ENCODE peak calls at places on chromosomes 12 and 14, in four cellular contexts. One of them, this sample, is unnamed.

GRCh38 chr14:106277503-106277902 is 751.1 kb downstream of the TMEM121 start:
- DNase-seq in brain microvascular endothelial cell: no peak
- DNase-seq in fibroblast of mammary gland: no peak
- DNase-seq in cardiac fibroblast: no peak
- DNase-seq in this sample: peak; percentile 22

GRCh38 chr12:131916306-131917138 is 12.6 kb upstream of the PUS1 start:
- DNase-seq in cardiac fibroblast: no peak
- DNase-seq in fibroblast of mammary gland: no peak
- DNase-seq in brain microvascular endothelial cell: no peak
- DNase-seq in this sample: no peak

GRCh38 chr12:113157218-113157859 is 7.8 kb downstream of the CFAP73 start:
- DNase-seq in brain microvascular endothelial cell: no peak
- DNase-seq in fibroblast of mammary gland: no peak
- DNase-seq in cardiac fibroblast: no peak
- DNase-seq in this sample: no peak

GRCh38 chr12:95700316-95700785 is 90.2 kb downstream of the NTN4 start:
- DNase-seq in cardiac fibroblast: peak; percentile 52
- DNase-seq in brain microvascular endothelial cell: peak; percentile 82
- DNase-seq in fibroblast of mammary gland: peak; percentile 91
- DNase-seq in this sample: no peak

GRCh38 chr14:57382283-57382682 is 8.1 kb upstream of the NAA30 start:
- DNase-seq in cardiac fibroblast: peak; percentile 72
- DNase-seq in brain microvascular endothelial cell: peak; percentile 92
- DNase-seq in fibroblast of mammary gland: peak; percentile 96
- DNase-seq in this sample: peak; percentile 43

GRCh38 chr12:63151061-63151897 is at the start of gene AVPR1A:
- DNase-seq in brain microvascular endothelial cell: no peak
- DNase-seq in fibroblast of mammary gland: no peak
- DNase-seq in cardiac fibroblast: no peak
- DNase-seq in this sample: peak; percentile 49

GRCh38 chr12:29241821-29242591 is 92.9 kb downstream of the FAR2 start:
- DNase-seq in fibroblast of mammary gland: peak; percentile 96
- DNase-seq in brain microvascular endothelial cell: peak; percentile 67
- DNase-seq in cardiac fibroblast: peak; percentile 86
- DNase-seq in this sample: peak; percentile 83

GRCh38 chr12:70598467-70599194 is 38.6 kb downstream of the PTPRB start:
- DNase-seq in brain microvascular endothelial cell: peak; percentile 31
- DNase-seq in cardiac fibroblast: peak; percentile 54
- DNase-seq in fibroblast of mammary gland: no peak
- DNase-seq in this sample: no peak

GRCh38 chr12:1980282-1980681 is 24.0 kb downstream of the DCP1B start:
- DNase-seq in brain microvascular endothelial cell: no peak
- DNase-seq in cardiac fibroblast: no peak
- DNase-seq in fibroblast of mammary gland: no peak
- DNase-seq in this sample: no peak

GRCh38 chr14:72576258-72576657 is 317.6 kb downstream of the DPF3 start:
- DNase-seq in brain microvascular endothelial cell: no peak
- DNase-seq in cardiac fibroblast: peak; percentile 30
- DNase-seq in fibroblast of mammary gland: peak; percentile 30
- DNase-seq in this sample: no peak

GRCh38 chr14:63308723-63309317 is 9.9 kb downstream of the GPHB5 start:
- DNase-seq in fibroblast of mammary gland: peak; percentile 15
- DNase-seq in brain microvascular endothelial cell: peak; percentile 12
- DNase-seq in cardiac fibroblast: peak; percentile 28
- DNase-seq in this sample: peak; percentile 23

GRCh38 chr12:46926536-46926935 is 100.7 kb upstream of the SLC38A4 start:
- DNase-seq in brain microvascular endothelial cell: no peak
- DNase-seq in cardiac fibroblast: no peak
- DNase-seq in fibroblast of mammary gland: peak; percentile 29
- DNase-seq in this sample: no peak

GRCh38 chr12:24359418-24359817 is 409.9 kb upstream of the SOX5 start:
- DNase-seq in brain microvascular endothelial cell: no peak
- DNase-seq in cardiac fibroblast: no peak
- DNase-seq in fibroblast of mammary gland: no peak
- DNase-seq in this sample: no peak

GRCh38 chr12:53063708-53064612 is 14.1 kb downstream of the TNS2 start:
- DNase-seq in brain microvascular endothelial cell: peak; percentile 69
- DNase-seq in fibroblast of mammary gland: peak; percentile 98
- DNase-seq in cardiac fibroblast: peak; percentile 91
- DNase-seq in this sample: no peak

GRCh38 chr12:53061404-53062010 is 11.6 kb downstream of the TNS2 start:
- DNase-seq in cardiac fibroblast: no peak
- DNase-seq in brain microvascular endothelial cell: no peak
- DNase-seq in fibroblast of mammary gland: no peak
- DNase-seq in this sample: no peak

GRCh38 chr12:53062011-53062961 is 12.4 kb downstream of the TNS2 start:
- DNase-seq in cardiac fibroblast: no peak
- DNase-seq in fibroblast of mammary gland: no peak
- DNase-seq in brain microvascular endothelial cell: no peak
- DNase-seq in this sample: no peak

GRCh38 chr12:53064613-53065415 is 14.4 kb downstream of the SPRYD3 start:
- DNase-seq in fibroblast of mammary gland: no peak
- DNase-seq in brain microvascular endothelial cell: no peak
- DNase-seq in cardiac fibroblast: no peak
- DNase-seq in this sample: no peak

DNA sequence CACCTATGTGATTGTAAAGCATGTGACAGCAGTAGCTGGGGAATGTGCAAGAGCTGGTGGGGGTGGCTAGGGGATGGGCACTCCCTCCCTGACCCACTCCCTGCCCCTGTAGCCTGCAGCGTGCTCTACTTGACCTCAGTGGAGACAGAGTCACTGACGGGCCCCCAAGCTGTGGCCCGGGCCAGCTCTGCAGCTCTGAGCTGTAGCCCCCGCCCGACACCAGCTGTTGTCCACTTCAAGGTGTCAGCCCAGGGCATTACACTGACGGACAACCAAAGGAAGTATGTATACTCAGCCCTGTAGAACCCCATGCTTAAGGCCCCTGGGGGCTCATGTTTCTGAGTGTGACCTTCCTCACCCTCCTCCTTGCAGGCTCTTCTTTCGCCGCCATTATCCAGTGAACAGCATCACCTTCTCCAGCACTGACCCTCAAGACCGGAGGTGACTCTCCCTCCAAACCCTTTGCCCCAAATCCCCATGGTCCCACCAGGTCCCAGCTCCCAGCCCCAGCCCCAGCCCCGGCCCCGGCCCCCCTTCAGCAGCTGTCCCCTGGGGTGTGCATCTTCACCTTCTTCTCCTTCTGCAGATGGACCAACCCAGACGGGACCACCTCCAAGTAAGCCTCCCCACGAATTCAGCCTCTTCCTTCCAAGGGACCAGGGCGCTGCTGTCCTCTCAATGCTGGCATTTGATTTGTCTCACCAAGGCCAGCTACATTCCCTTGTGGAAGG is 13.3 kb downstream of the TNS2 start:
- DNase-seq in brain microvascular endothelial cell: no peak
- DNase-seq in fibroblast of mammary gland: no peak
- DNase-seq in cardiac fibroblast: no peak
- DNase-seq in this sample: no peak
- TF ChIP-seq CTCF in brain microvascular endothelial cell: no peak
- TF ChIP-seq CTCF in fibroblast of mammary gland: no peak
- TF ChIP-seq CTCF in cardiac fibroblast: no peak
- TF ChIP-seq CTCF in this sample: no peak

GRCh38 chr12:104230304-104230703 is 14.7 kb downstream of the TXNRD1 start:
- DNase-seq in brain microvascular endothelial cell: no peak
- DNase-seq in cardiac fibroblast: no peak
- DNase-seq in fibroblast of mammary gland: no peak
- DNase-seq in this sample: no peak
- TF ChIP-seq CTCF in brain microvascular endothelial cell: no peak
- TF ChIP-seq CTCF in cardiac fibroblast: peak; percentile 22
- TF ChIP-seq CTCF in fibroblast of mammary gland: no peak
- TF ChIP-seq CTCF in this sample: peak; percentile 12

DNA sequence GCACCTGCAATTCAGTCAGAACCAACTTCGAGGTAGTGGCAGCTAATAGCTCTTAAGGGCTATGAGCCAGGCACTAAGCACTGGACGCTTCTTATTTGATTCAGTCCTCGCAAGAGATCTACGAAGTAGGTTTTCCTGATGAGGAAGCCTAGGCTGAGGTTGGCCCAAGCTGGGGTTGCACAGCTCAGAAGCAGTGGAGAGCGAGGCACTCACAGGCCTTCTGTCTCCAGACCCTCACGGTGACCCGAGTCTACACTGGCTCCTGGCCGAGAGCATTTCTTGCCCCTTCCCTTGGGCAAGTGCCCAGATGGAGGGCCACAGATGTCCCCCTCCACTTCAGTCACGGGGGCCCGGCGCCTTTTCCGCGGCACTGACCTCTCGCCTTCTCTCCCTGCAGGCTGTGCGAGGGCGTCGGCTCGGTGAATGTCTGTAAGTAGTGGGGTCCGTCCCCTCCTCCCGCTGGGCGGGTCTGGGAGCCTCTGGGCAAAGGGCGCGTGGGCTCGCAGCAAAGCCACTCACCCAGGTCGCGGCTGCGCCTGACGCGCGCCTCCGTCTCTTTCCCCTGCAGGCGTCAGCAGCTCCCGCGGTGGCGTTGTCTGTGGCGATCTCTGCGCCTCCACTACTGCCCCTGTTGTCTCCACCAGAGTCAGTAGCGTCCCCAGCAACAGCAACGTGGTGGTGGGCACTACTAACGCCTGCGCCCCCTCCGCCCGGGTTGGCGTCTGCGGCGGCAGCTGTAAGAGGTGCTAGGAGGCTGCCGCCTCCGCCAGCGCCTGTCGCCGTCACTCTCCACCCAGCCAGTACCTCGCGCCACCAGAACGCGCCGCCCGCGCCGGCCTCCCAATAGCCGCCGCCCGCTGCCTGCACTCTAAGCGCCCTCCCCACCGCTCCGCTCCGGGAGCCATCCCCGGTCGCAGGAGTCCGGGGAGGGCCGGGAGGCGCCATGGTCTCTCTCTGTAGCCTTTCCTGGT is 13.1 kb downstream of the KRT83 start:
- DNase-seq in cardiac fibroblast: peak; percentile 29
- DNase-seq in fibroblast of mammary gland: no peak
- DNase-seq in brain microvascular endothelial cell: peak; percentile 20
- DNase-seq in this sample: peak; percentile 56
- TF ChIP-seq CTCF in cardiac fibroblast: no peak
- TF ChIP-seq CTCF in fibroblast of mammary gland: no peak
- TF ChIP-seq CTCF in brain microvascular endothelial cell: no peak
- TF ChIP-seq CTCF in this sample: peak; percentile 23

DNA sequence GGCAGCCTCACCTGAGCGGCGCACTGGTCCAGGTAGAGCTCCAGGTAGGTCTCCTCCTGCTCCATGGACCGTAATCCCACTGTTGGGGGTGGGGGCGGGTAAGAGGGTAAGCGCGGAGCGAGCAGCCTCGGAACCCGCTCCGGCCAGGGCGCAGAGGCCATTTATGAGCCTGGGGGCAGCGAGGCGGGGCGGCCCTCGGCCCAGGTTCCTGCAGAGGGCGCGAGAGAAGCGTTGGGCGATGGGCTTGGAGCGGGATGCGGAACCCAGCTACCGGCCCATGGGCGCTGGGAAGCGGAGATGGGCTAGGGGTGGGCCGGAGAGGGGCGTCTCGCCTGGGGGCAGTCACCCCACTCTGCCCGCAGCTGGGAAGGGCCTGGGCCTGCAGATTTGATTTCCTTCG is at the start of gene TBPL2:
- DNase-seq in cardiac fibroblast: no peak
- DNase-seq in brain microvascular endothelial cell: no peak
- DNase-seq in fibroblast of mammary gland: no peak
- DNase-seq in this sample: no peak
- TF ChIP-seq CTCF in cardiac fibroblast: peak; percentile 32
- TF ChIP-seq CTCF in brain microvascular endothelial cell: peak; percentile 33
- TF ChIP-seq CTCF in fibroblast of mammary gland: no peak
- TF ChIP-seq CTCF in this sample: no peak